ENCODE peak calls at places on chromosomes 2 and 18, in four cellular contexts. H is brain microvascular endothelial cell, G is neuronal stem cell, R is endodermal cell. T is an unnamed sample.

GRCh38 chr2:237692601-237693079 is 65.3 kb downstream of the LRRFIP1 start:
- DNase-seq in H (no peak), G (no peak), R (peak), T (no peak)

GRCh38 chr2:229780856-229781773 is 66.8 kb upstream of the DNER start:
- DNase-seq in H (peak), G (peak), R (peak), T (no peak)

GRCh38 chr2:167196461-167197252 is 308.4 kb downstream of the XIRP2 start:
- DNase-seq in H (peak), G (no peak), R (no peak), T (no peak)

GRCh38 chr2:134583462-134583861 is 135.3 kb downstream of the TMEM163 start:
- DNase-seq in H (no peak), G (no peak), R (no peak), T (no peak)

GRCh38 chr2:43220982-43221659 is 5.3 kb downstream of the ZFP36L2 start:
- DNase-seq in H (peak), G (peak), R (peak), T (no peak)

GRCh38 chr2:71155846-71156245 is 25.4 kb downstream of the MPHOSPH10 start:
- DNase-seq in H (no peak), G (no peak), R (no peak), T (no peak)

GRCh38 chr18:8948471-8949149 is 153.9 kb upstream of the NDUFV2 start:
- DNase-seq in H (peak), G (no peak), R (no peak), T (no peak)

GRCh38 chr2:240481720-240482119 is 46.3 kb downstream of the GPC1 start:
- DNase-seq in H (no peak), G (no peak), R (peak), T (no peak)

GRCh38 chr2:14232212-14232611 is 400.3 kb upstream of the LRATD1 start:
- DNase-seq in H (no peak), G (peak), R (peak), T (no peak)

GRCh38 chr2:47558116-47559078 is 155.4 kb downstream of the MSH2 start:
- DNase-seq in H (no peak), G (no peak), R (peak), T (no peak)

GRCh38 chr2:202037086-202037485 is 3.4 kb downstream of the FZD7 start:
- DNase-seq in H (no peak), G (peak), R (no peak), T (no peak)

GRCh38 chr2:74708296-74708695 is 54.2 kb downstream of the SEMA4F start:
- DNase-seq in H (no peak), G (no peak), R (no peak), T (no peak)

GRCh38 chr2:238099709-238100048 is 461 bp upstream of the ESPNL start:
- DNase-seq in H (no peak), G (no peak), R (peak), T (no peak)

GRCh38 chr2:170715062-170715931 is at the start of gene SP5:
- DNase-seq in H (peak), G (peak), R (peak), T (no peak)

GRCh38 chr18:51196811-51197660 is 445 bp downstream of the MEX3C start:
- DNase-seq in H (peak), G (peak), R (peak), T (no peak)

GRCh38 chr2:236665572-236666118 is 96.0 kb downstream of the ACKR3 start:
- DNase-seq in H (no peak), G (no peak), R (no peak), T (no peak)

GRCh38 chr2:26067980-26068507 is 34.2 kb downstream of the RAB10 start:
- DNase-seq in H (no peak), G (no peak), R (no peak), T (no peak)

GRCh38 chr2:57888463-57888862 is 158.1 kb upstream of the VRK2 start:
- DNase-seq in H (no peak), G (no peak), R (no peak), T (no peak)

GRCh38 chr2:57884281-57884680 is 162.3 kb upstream of the VRK2 start:
- DNase-seq in H (no peak), G (no peak), R (no peak), T (no peak)

GRCh38 chr2:57882895-57883515 is 163.6 kb upstream of the VRK2 start:
- DNase-seq in H (no peak), G (no peak), R (no peak), T (no peak)

GRCh38 chr2:57881998-57882884 is 164.4 kb upstream of the VRK2 start:
- DNase-seq in H (no peak), G (no peak), R (no peak), T (no peak)

GRCh38 chr2:57886196-57886786 is 160.3 kb upstream of the VRK2 start:
- DNase-seq in H (no peak), G (no peak), R (no peak), T (no peak)
- H3K27ac ChIP-seq in H (no peak), G (no peak), R (no peak), T (no peak)

DNA sequence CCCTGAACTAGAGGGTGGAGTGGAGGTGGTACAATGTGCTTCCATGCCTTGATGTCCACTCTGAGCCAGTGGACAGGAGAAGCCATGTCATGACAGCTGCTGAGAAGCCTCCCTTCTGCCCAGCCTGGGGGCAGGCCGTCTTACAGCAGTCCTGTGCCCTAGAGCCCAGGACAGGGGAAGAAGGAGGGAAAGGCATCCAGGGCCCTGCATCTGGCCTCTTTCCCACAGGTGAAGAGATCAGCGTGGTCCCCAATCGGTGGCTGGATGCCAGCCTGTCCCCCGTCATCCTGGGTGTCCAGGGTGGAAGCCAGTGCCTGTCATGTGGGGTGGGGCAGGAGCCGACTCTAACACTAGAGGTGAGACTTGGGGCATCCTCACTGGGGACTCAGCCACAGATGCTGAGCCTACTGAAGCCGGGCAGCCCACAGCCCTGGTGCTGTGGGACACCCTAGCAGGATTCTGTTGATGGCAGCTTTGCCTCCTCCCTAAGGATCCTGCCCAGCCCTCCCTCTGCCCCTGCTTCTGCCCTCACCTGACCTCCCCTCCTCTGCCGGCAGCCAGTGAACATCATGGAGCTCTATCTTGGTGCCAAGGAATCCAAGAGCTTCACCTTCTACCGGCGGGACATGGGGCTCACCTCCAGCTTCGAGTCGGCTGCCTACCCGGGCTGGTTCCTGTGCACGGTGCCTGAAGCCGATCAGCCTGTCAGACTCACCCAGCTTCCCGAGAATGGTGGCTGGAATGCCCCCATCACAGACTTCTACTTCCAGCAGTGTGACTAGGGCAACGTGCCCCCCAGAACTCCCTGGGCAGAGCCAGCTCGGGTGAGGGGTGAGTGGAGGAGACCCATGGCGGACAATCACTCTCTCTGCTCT is 3.1 kb downstream of the IL36RN start:
- DNase-seq in H (no peak), G (no peak), R (no peak), T (no peak)
- H3K4me3 ChIP-seq in H (no peak), G (no peak), R (no peak), T (no peak)

DNA sequence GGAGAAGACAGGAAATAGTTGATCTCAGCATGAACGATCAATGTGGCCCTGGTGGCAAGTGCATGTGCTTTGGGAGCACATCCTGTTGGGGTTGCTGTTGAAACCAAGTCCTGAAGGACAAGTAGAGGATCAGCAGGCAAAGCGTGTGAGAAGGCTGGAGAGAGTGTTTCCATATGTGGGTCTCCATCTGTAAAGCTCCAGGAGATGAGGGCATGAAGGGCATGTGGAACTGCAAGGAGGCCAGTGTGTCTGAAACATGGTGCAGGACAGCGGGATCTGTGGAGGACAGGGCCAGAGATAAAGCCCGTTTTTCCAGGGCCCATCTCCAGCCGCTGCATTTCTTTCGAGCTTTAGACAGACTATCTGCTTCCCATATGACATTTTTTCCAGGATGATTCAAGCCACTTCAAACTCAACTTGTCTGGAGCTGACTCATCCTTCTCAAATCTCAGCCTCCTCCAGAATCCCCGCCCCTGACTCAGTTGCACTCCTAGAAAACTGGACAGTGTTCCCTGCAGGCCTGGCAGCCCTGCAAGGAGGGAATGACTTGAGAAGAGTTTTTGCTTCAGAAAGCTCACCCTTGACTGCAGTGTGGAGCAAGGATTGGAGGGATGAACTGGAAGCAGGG is 226.1 kb downstream of the VAPA start:
- DNase-seq in H (peak), G (no peak), R (no peak), T (no peak)
- H3K27ac ChIP-seq in H (peak), G (no peak), R (no peak), T (no peak)

GRCh38 chr2:101305492-101306123 is 2.9 kb downstream of the RNF149 start:
- DNase-seq in H (peak), G (no peak), R (no peak), T (no peak)
- H3K4me3 ChIP-seq in H (no peak), G (no peak), R (peak), T (peak)

DNA sequence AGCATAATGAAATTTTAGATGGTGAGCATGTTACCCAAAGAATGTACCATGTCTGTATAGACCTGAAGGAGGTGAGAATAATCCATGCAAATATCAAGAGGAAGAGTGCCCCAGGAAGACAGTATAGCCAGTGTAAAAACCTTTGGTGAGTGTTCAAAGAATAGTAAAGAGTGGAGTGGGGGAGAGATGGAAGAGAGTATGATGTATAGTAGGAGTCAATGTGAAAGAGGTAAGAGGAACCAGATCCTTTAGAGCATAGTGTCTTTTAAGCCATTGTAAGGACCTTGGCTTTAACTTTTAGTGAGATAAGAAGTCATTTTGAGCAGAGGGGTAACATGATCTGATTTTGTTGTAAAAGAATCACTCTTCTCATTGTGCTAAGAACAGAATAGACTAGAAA is 1052.3 kb upstream of the ZEB2 start:
- DNase-seq in H (no peak), G (no peak), R (no peak), T (no peak)
- H3K27ac ChIP-seq in H (no peak), G (no peak), R (no peak), T (no peak)

DNA sequence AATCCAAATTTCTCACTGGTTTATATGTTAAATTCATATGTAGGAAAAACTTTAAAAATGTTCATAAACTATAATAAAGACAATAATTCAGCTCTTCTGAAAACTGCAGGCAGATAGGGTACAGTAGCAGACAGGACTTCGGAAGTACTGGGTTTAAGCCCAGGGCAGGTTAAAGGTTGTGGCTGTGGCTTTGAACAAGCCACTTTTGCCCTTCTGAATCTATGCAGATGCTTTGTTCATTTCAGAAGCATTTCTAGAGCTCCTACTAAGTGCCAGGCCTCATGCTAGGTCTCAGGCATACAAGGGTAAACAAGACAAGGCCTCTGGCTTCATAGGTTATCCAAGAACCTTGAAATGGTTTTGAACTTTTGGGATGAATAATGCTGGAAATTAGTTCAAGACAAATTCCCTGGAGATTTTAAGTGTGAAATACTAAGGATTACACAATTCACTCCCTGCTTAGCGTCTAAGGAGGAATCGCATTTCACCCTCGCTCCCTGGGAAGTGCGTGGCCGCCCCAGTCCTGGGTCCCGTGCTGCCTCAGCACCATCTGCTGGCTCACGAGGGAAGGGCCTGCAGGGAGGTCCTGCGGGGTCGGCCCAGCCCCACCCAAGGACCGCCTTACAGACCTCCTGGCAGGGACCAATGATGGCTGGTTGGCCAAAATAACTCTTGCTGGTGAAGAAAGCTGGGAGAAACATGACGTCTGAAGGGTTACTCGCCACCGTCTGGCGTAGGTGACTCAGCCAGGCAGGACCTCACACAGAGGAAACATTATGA is 67.7 kb upstream of the L3MBTL4 start:
- DNase-seq in H (peak), G (peak), R (peak), T (no peak)
- H3K4me3 ChIP-seq in H (no peak), G (no peak), R (no peak), T (no peak)